ENCODE peak calls at places on chromosome 7, in seven cellular contexts. M, T, I, V, S, A and B are unnamed samples.

GRCh38 chr7:69002416-69002815 is 595.9 kb upstream of the AUTS2 start:
- DNase-seq in M (no peak), T (no peak), I (no peak), V (no peak), S (no peak), A (no peak), B (no peak)

GRCh38 chr7:140621326-140622035 is 19.1 kb downstream of the DENND2A start:
- DNase-seq in M (no peak), T (no peak), I (no peak), V (no peak), S (no peak), A (no peak), B (no peak)

GRCh38 chr7:114953724-114954123 is 31.8 kb downstream of the MDFIC start:
- DNase-seq in M (no peak), T (no peak), I (no peak), V (no peak), S (no peak), A (no peak), B (no peak)

GRCh38 chr7:113199841-113200240 is 81.5 kb upstream of the SMIM30 start:
- DNase-seq in M (no peak), T (no peak), I (no peak), V (no peak), S (no peak), A (no peak), B (no peak)

GRCh38 chr7:84548366-84549085 is 353.9 kb upstream of the SEMA3A start:
- DNase-seq in M (no peak), T (no peak), I (no peak), V (no peak), S (no peak), A (no peak), B (no peak)

GRCh38 chr7:79434098-79434497 is 19.4 kb downstream of the MAGI2 start:
- DNase-seq in M (no peak), T (no peak), I (no peak), V (no peak), S (no peak), A (no peak), B (no peak)

GRCh38 chr7:142859411-142859810 is 4.5 kb downstream of the EPHB6 start:
- DNase-seq in M (no peak), T (no peak), I (no peak), V (no peak), S (no peak), A (no peak), B (no peak)

GRCh38 chr7:45663167-45663921 is 89.2 kb downstream of the ADCY1 start:
- DNase-seq in M (no peak), T (peak), I (peak), V (peak), S (peak), A (no peak), B (peak)

GRCh38 chr7:19969859-19970493 is 196.6 kb upstream of the TMEM196 start:
- DNase-seq in M (no peak), T (peak), I (no peak), V (no peak), S (peak), A (no peak), B (no peak)

GRCh38 chr7:49763791-49764190 is 9.6 kb upstream of the VWC2 start:
- DNase-seq in M (no peak), T (no peak), I (no peak), V (no peak), S (no peak), A (no peak), B (no peak)

GRCh38 chr7:65448824-65449504 is 75.3 kb downstream of the ZNF92 start:
- DNase-seq in M (no peak), T (no peak), I (no peak), V (no peak), S (no peak), A (no peak), B (no peak)

GRCh38 chr7:121157885-121158590 is 169.5 kb downstream of the CPED1 start:
- DNase-seq in M (no peak), T (no peak), I (no peak), V (no peak), S (no peak), A (no peak), B (no peak)

GRCh38 chr7:125059861-125060456 is 130.3 kb upstream of the POT1 start:
- DNase-seq in M (peak), T (no peak), I (no peak), V (no peak), S (no peak), A (no peak), B (peak)

GRCh38 chr7:157577796-157578339 is 241.1 kb downstream of the DNAJB6 start:
- DNase-seq in M (no peak), T (no peak), I (no peak), V (no peak), S (no peak), A (no peak), B (no peak)

GRCh38 chr7:152313879-152314604 is 121.8 kb downstream of the KMT2C start:
- DNase-seq in M (peak), T (peak), I (peak), V (no peak), S (no peak), A (no peak), B (peak)

GRCh38 chr7:143892527-143893300 is 9.3 kb downstream of the TCAF1 start:
- DNase-seq in M (no peak), T (peak), I (peak), V (no peak), S (peak), A (peak), B (no peak)

GRCh38 chr7:1030444-1031070 is 13.8 kb upstream of the GPR146 start:
- DNase-seq in M (no peak), T (no peak), I (no peak), V (no peak), S (no peak), A (no peak), B (no peak)

GRCh38 chr7:153010416-153010815 is 250.9 kb downstream of the ACTR3B start:
- DNase-seq in M (no peak), T (no peak), I (no peak), V (no peak), S (no peak), A (no peak), B (no peak)

GRCh38 chr7:140061607-140061930 is 1.2 kb downstream of the PARP12 start:
- DNase-seq in M (no peak), T (no peak), I (no peak), V (no peak), S (no peak), A (no peak), B (no peak)

GRCh38 chr7:74064696-74065095 is 18.9 kb upstream of the LIMK1 start:
- DNase-seq in M (no peak), T (no peak), I (no peak), V (no peak), S (no peak), A (no peak), B (no peak)

GRCh38 chr7:80147543-80148376 is 13.1 kb downstream of the GNAI1 start:
- DNase-seq in M (no peak), T (no peak), I (no peak), V (no peak), S (no peak), A (no peak), B (no peak)

GRCh38 chr7:148681821-148682220 is 16.9 kb upstream of the CUL1 start:
- DNase-seq in M (no peak), T (no peak), I (no peak), V (no peak), S (no peak), A (no peak), B (no peak)

GRCh38 chr7:130365511-130366441 is 14.5 kb upstream of the CPA1 start:
- DNase-seq in M (peak), T (no peak), I (no peak), V (no peak), S (no peak), A (peak), B (no peak)

GRCh38 chr7:141975806-141976523 is 2.4 kb upstream of the TAS2R38 start:
- DNase-seq in M (peak), T (peak), I (peak), V (peak), S (peak), A (peak), B (peak)

GRCh38 chr7:156751319-156751718 is 110.7 kb downstream of the RNF32 start:
- DNase-seq in M (no peak), T (peak), I (no peak), V (no peak), S (no peak), A (no peak), B (no peak)

GRCh38 chr7:30142710-30143109 is 7.9 kb downstream of the MTURN start:
- DNase-seq in M (no peak), T (peak), I (no peak), V (no peak), S (peak), A (no peak), B (peak)

DNA sequence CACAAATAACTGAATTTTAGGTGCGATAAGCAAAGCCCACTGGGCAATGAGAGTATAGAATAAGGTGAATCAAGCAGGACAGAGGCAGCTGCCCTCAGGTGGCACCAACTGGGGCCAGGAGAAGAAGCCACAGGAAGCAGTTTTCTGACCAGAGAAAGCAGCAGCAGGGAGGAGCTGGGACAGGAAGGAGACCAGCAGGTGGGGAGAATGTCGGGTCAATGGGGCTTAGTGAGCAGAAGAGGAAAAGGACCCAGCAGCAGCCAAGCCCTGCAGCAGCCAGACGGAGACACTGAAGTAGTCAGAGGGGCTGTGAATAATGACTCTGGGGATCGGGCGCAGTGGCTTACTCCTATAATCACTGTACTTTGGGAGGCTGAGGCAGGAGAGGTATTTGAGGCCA is 209.6 kb upstream of the SH2B2 start:
- DNase-seq in M (no peak), T (no peak), I (no peak), V (no peak), S (no peak), A (no peak), B (no peak)
- TF ChIP-seq JUND in M (no peak), T (no peak), I (no peak), V (no peak), S (no peak), A (no peak), B (no peak)

GRCh38 chr7:33258561-33258960 is 129.2 kb downstream of the BBS9 start:
- DNase-seq in M (no peak), T (no peak), I (no peak), V (no peak), S (no peak), A (no peak), B (no peak)
- TF ChIP-seq JUND in M (no peak), T (no peak), I (no peak), V (no peak), S (no peak), A (no peak), B (no peak)

DNA sequence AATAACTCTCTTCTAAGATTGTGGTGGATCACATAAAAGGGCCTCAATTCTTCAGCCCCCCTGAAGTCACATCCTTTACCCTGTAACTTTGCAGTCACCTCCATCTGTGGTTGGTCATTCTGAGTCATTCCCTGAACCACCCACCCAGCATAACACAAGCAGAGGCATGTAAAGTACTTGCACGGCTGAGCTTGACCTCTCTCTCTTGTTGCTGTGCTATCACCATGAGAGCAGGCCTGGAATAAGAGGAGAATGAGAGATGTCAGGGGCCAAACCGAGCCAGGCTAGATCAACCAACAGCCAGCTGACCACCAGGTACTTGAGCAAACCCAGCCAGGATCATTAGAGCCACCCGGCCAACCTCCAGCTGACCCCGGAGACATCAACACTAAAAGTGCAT is 13.5 kb upstream of the STK17A start:
- DNase-seq in M (no peak), T (no peak), I (no peak), V (no peak), S (no peak), A (no peak), B (no peak)
- TF ChIP-seq JUND in M (no peak), T (no peak), I (peak), V (no peak), S (no peak), A (peak), B (no peak)

DNA sequence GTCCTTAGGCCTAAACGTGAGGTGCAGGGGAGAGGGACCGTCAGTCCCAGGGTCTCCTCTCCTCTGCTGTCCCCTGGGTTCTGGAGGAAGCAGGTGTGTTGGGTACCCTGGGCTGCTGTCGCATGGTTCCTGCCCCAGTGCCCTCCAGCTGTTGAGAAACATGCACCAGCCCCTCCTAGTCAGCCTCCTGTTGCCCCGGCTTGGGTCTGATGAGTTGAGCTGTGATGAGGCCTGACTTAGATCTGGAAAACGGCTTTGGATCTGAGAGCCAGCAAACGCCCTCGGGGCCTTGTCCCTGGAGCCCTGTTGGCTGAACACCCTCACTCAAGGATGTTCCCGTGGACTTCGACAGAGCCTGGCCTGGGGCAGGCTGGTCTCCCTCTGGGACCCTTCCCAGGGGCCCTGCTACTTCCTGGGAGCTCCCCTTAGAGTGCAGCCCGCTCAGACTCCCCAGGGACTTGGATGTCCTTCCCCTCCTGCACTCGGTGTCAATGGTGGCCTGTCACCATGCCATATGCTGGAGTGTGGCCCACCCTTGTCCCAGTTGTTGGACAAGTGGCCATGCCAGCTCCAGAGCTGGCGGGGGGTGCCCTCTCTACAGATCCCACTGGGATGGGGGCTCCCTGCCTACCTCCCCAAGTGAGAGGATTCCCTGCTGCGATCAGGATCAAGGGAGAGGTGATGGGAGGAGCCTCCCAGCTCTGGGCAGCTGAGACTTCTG is 12.3 kb downstream of the ZNF316 start:
- DNase-seq in M (peak), T (no peak), I (peak), V (no peak), S (no peak), A (no peak), B (no peak)
- TF ChIP-seq JUND in M (no peak), T (no peak), I (no peak), V (no peak), S (no peak), A (no peak), B (no peak)

DNA sequence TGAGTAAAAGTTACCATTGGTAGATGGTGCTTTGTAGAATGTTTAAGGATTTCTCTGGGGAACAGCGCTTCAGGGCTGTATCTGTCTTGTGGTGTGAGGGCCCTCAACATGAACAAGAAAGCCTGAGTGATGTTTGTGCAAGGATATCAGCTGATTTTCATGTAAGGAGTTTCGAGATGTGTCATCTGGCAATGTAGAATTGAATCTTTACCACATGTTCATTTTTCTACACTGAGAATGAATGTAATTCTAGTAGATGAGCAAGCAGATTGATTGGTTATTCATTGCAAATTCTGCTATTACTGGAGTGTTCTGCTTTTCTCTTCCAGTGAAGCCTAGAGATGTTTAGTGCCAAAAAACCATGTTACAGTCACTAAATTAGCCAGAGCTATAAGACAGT is 87.7 kb downstream of the ST7 start:
- DNase-seq in M (no peak), T (no peak), I (no peak), V (no peak), S (no peak), A (peak), B (no peak)
- TF ChIP-seq JUND in M (no peak), T (no peak), I (no peak), V (no peak), S (no peak), A (no peak), B (no peak)

GRCh38 chr7:96826089-96826488 is 116.4 kb upstream of the SEM1 start:
- DNase-seq in M (no peak), T (no peak), I (no peak), V (no peak), S (peak), A (no peak), B (no peak)
- TF ChIP-seq JUND in M (no peak), T (no peak), I (peak), V (no peak), S (peak), A (no peak), B (no peak)

DNA sequence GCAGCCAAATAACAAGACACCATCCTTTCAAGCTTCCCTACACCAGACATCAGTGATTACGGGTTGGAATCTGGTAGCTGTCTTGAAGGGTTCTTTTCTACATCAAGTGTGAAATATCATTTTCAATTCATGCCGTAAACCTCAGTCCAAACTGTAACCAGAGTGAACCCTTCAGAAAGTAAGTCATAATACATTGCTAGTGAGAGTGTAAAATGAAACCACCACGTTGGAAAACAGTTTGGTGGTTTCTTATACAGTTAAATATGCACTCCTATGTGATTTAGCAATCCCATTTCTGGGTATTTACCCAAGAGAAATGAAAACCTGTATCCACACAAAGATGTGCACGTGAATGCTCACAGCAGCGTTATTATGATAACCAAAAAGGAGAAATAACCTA is 25.6 kb upstream of the ZC3HAV1L start:
- DNase-seq in M (no peak), T (no peak), I (no peak), V (no peak), S (no peak), A (no peak), B (no peak)
- TF ChIP-seq JUND in M (no peak), T (no peak), I (no peak), V (no peak), S (no peak), A (no peak), B (no peak)

GRCh38 chr7:101466871-101467270 is 104.2 kb downstream of the COL26A1 start:
- DNase-seq in M (no peak), T (no peak), I (no peak), V (no peak), S (no peak), A (no peak), B (no peak)

GRCh38 chr7:101465131-101465530 is 102.5 kb downstream of the COL26A1 start:
- DNase-seq in M (no peak), T (no peak), I (no peak), V (no peak), S (no peak), A (no peak), B (no peak)

GRCh38 chr7:101465576-101466196 is 103.0 kb downstream of the COL26A1 start:
- DNase-seq in M (no peak), T (no peak), I (no peak), V (no peak), S (no peak), A (no peak), B (no peak)

GRCh38 chr7:101474178-101474577 is 111.5 kb downstream of the COL26A1 start:
- DNase-seq in M (no peak), T (no peak), I (no peak), V (no peak), S (no peak), A (no peak), B (no peak)

DNA sequence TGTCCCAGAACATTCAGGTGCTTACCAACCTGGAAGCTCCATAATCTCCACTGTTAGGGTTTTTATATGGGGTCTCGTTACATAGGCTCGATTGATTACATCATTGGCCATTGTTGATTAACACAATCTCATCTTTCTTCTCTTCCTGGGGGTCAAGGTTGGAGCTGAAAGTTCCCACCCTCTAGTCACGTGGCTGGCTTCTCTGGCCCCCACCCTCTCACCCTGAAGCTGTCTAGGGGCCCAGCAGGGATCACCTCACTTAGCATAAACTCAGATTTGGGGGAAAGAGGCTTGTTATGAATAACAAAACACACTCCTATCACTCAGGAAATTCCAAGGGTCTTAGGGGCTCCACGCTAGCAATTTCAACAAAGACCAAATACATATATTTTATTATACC is 108.0 kb downstream of the COL26A1 start:
- DNase-seq in M (no peak), T (no peak), I (no peak), V (no peak), S (no peak), A (no peak), B (no peak)
- TF ChIP-seq JUND in M (no peak), T (no peak), I (no peak), V (no peak), S (no peak), A (no peak), B (no peak)

GRCh38 chr7:4207011-4207410 is 475.1 kb upstream of the FOXK1 start:
- DNase-seq in M (no peak), T (no peak), I (no peak), V (no peak), S (no peak), A (no peak), B (no peak)
- TF ChIP-seq JUND in M (no peak), T (no peak), I (no peak), V (no peak), S (no peak), A (no peak), B (no peak)